ENCODE peak calls at places on chromosome 18, in ten cellular contexts. L is spleen, H is suprapubic skin, M is breast epithelium, A is stomach, B is endothelial cell of umbilical vein, Y is sigmoid colon, O is transverse colon, T is HCT116, U is K562. S is an unnamed sample. For H3K9me3, the result is how much of the 10 kb centered on the place peaks cover.

GRCh38 chr18:31950620-31951019 is 7.7 kb upstream of the TRAPPC8 start:
- DNase-seq in L (no peak), H (no peak), M (no peak), A (no peak), B (no peak), Y (no peak), O (no peak), T (no peak), U (no peak), S (no peak)

GRCh38 chr18:48804856-48805610 is 145.7 kb downstream of the SMAD7 start:
- DNase-seq in L (peak), H (peak), M (peak), A (peak), B (no peak), Y (peak), O (peak), T (no peak), U (no peak), S (no peak)

GRCh38 chr18:75231053-75231406 is 20.4 kb downstream of the TSHZ1 start:
- DNase-seq in L (no peak), H (no peak), M (no peak), A (no peak), B (no peak), Y (no peak), O (no peak), T (no peak), U (no peak), S (no peak)

GRCh38 chr18:37243756-37244155 is 321.8 kb downstream of the CELF4 start:
- DNase-seq in L (peak), H (no peak), M (no peak), A (no peak), B (no peak), Y (no peak), O (no peak), T (no peak), U (no peak), S (no peak)

GRCh38 chr18:79507076-79507545 is 111.4 kb downstream of the NFATC1 start:
- DNase-seq in L (peak), H (peak), M (peak), A (peak), B (peak), Y (peak), O (peak), T (no peak), U (peak), S (peak)

GRCh38 chr18:323253-323622 is 55.4 kb upstream of the THOC1 start:
- DNase-seq in L (no peak), H (no peak), M (no peak), A (no peak), B (peak), Y (no peak), O (no peak), T (no peak), U (no peak), S (no peak)

GRCh38 chr18:6488956-6489355 is 74.2 kb upstream of the L3MBTL4 start:
- DNase-seq in L (no peak), H (no peak), M (no peak), A (no peak), B (no peak), Y (no peak), O (no peak), T (no peak), U (no peak), S (no peak)

GRCh38 chr18:62766266-62766665 is 50.9 kb downstream of the PHLPP1 start:
- DNase-seq in L (no peak), H (no peak), M (no peak), A (no peak), B (no peak), Y (no peak), O (no peak), T (no peak), U (no peak), S (no peak)

GRCh38 chr18:55997156-55997561 is 409.2 kb upstream of the TCF4 start:
- DNase-seq in L (no peak), H (no peak), M (no peak), A (no peak), B (no peak), Y (no peak), O (no peak), T (no peak), U (no peak), S (no peak)

GRCh38 chr18:13446581-13447470 is 228.3 kb downstream of the LDLRAD4 start:
- DNase-seq in L (no peak), H (no peak), M (no peak), A (no peak), B (no peak), Y (no peak), O (no peak), T (no peak), U (no peak), S (no peak)

GRCh38 chr18:26813043-26813442 is 52.5 kb downstream of the AQP4 start:
- DNase-seq in L (no peak), H (no peak), M (no peak), A (peak), B (no peak), Y (no peak), O (peak), T (peak), U (no peak), S (peak)

GRCh38 chr18:48412339-48412929 is 3.3 kb upstream of the ZBTB7C start:
- DNase-seq in L (no peak), H (no peak), M (no peak), A (no peak), B (peak), Y (no peak), O (peak), T (peak), U (peak), S (no peak)

GRCh38 chr18:21386523-21387240 is 144.7 kb downstream of the GREB1L start:
- DNase-seq in L (no peak), H (no peak), M (no peak), A (no peak), B (no peak), Y (no peak), O (no peak), T (no peak), U (no peak), S (no peak)

GRCh38 chr18:23519725-23520124 is 16.4 kb downstream of the RMC1 start:
- DNase-seq in L (no peak), H (no peak), M (no peak), A (no peak), B (peak), Y (no peak), O (no peak), T (no peak), U (no peak), S (no peak)

GRCh38 chr18:78876868-78877267 is 102.8 kb upstream of the SALL3 start:
- DNase-seq in L (no peak), H (peak), M (no peak), A (no peak), B (no peak), Y (no peak), O (no peak), T (no peak), U (no peak), S (no peak)

GRCh38 chr18:44133483-44133882 is 547.2 kb upstream of the SETBP1 start:
- DNase-seq in L (no peak), H (no peak), M (no peak), A (no peak), B (no peak), Y (no peak), O (no peak), T (no peak), U (no peak), S (no peak)

GRCh38 chr18:21741511-21742322 is 1.1 kb downstream of the MIB1 start:
- DNase-seq in L (no peak), H (peak), M (no peak), A (peak), B (peak), Y (peak), O (peak), T (no peak), U (no peak), S (peak)

GRCh38 chr18:63890950-63891304 is 3.4 kb downstream of the SERPINB2 start:
- DNase-seq in L (no peak), H (no peak), M (no peak), A (no peak), B (peak), Y (no peak), O (no peak), T (no peak), U (no peak), S (no peak)

GRCh38 chr18:2529154-2529553 is 42.2 kb downstream of the METTL4 start:
- DNase-seq in L (no peak), H (no peak), M (no peak), A (no peak), B (no peak), Y (no peak), O (no peak), T (no peak), U (no peak), S (no peak)

GRCh38 chr18:292271-292670 is 24.4 kb upstream of the THOC1 start:
- DNase-seq in L (no peak), H (no peak), M (no peak), A (no peak), B (peak), Y (no peak), O (no peak), T (no peak), U (no peak), S (no peak)

GRCh38 chr18:12408247-12408869 is 629 bp downstream of the PRELID3A start:
- DNase-seq in L (no peak), H (no peak), M (no peak), A (no peak), B (peak), Y (no peak), O (peak), T (no peak), U (no peak), S (no peak)

GRCh38 chr18:59517446-59518171 is 158.5 kb upstream of the LMAN1 start:
- DNase-seq in L (no peak), H (no peak), M (no peak), A (no peak), B (peak), Y (no peak), O (no peak), T (no peak), U (no peak), S (no peak)
- TF ChIP-seq POLR2AphosphoS5 in L (no peak), H (no peak), M (no peak), A (no peak), B (no peak), Y (no peak), O (no peak), T (no peak), U (no peak), S (no peak)

GRCh38 chr18:38900445-38900844 is 1334.8 kb upstream of the CELF4 start:
- DNase-seq in L (no peak), H (no peak), M (no peak), A (no peak), B (no peak), Y (no peak), O (no peak), T (no peak), U (no peak), S (no peak)
- H3K9me3 ChIP-seq in L (under half), H (under half), M (under half), A (under half), B (under half), Y (under half), O (under half), T (under half), U (under half), S (under half)

DNA sequence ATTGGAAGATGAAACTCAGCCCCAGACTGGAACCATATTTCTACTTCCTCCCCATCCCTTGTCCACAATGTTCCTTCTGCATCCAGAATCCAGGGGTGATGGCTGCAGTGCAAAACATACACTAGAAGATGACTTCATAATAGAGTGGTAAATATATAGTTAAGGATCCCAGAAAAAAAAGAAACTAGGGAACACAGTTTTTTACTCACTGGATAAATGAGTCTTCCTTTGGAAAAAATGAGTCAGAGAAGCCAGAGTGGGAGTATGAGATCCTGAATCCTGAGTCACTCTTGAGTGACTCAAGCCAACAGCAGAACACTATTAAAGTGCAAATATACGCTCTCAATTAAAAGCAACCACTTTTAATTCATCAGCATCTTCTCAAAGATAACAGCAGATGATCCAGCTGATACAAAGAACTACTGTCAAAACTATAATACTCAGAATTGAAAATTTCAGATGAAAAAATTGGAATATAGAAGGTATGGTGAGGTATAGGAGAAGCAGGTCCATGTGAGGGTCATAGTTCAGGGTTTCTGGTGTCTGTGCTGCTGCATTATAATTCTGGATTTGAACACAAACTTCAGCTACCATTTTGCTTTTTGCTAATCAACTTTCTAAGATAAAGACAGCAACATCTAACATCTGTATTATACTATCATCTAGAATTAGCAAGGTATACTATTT is 987.2 kb upstream of the CDH2 start:
- DNase-seq in L (no peak), H (no peak), M (no peak), A (no peak), B (peak), Y (no peak), O (no peak), T (peak), U (no peak), S (no peak)
- TF ChIP-seq POLR2AphosphoS5 in L (no peak), H (no peak), M (no peak), A (no peak), B (peak), Y (peak), O (peak), T (peak), U (no peak), S (no peak)

GRCh38 chr18:70758780-70759179 is 469.9 kb downstream of the SOCS6 start:
- DNase-seq in L (no peak), H (no peak), M (no peak), A (no peak), B (no peak), Y (no peak), O (no peak), T (no peak), U (no peak), S (no peak)

GRCh38 chr18:70762812-70763211 is 474.0 kb downstream of the SOCS6 start:
- DNase-seq in L (no peak), H (no peak), M (no peak), A (no peak), B (no peak), Y (no peak), O (no peak), T (no peak), U (no peak), S (no peak)
- H3K9me3 ChIP-seq in L (under half), H (under half), M (under half), A (under half), B (under half), Y (under half), O (under half), T (under half), U (under half), S (under half)

GRCh38 chr18:25047421-25047820 is 304.5 kb downstream of the ZNF521 start:
- DNase-seq in L (no peak), H (no peak), M (no peak), A (no peak), B (no peak), Y (no peak), O (no peak), T (no peak), U (no peak), S (no peak)

GRCh38 chr18:25044694-25045093 is 307.3 kb downstream of the ZNF521 start:
- DNase-seq in L (no peak), H (no peak), M (no peak), A (no peak), B (no peak), Y (no peak), O (no peak), T (no peak), U (no peak), S (no peak)

GRCh38 chr18:25052426-25052825 is 299.5 kb downstream of the ZNF521 start:
- DNase-seq in L (no peak), H (no peak), M (no peak), A (no peak), B (no peak), Y (no peak), O (no peak), T (no peak), U (no peak), S (no peak)

GRCh38 chr18:25050605-25051004 is 301.4 kb downstream of the ZNF521 start:
- DNase-seq in L (no peak), H (no peak), M (no peak), A (no peak), B (no peak), Y (no peak), O (no peak), T (no peak), U (no peak), S (no peak)

DNA sequence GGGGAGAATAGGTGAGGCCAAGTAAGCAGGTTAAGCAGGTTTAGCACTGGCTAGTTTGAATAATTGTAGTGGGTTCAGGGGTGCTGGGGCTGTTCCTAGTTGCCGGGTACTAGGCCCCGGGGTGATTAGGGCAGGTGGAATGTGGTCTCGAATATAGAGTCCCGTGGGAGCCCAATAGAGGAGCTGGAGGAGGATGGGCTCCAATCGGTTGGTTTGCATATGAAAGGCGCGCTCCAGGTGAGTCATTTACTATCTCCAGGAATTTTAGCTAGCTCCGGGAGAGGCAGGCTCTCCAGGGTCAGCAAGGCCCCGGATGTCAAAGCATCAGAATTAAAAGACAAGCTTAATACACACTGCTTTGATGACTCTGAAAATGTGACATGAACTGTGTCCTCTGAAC is 304.0 kb downstream of the ZNF521 start:
- DNase-seq in L (no peak), H (no peak), M (no peak), A (no peak), B (no peak), Y (no peak), O (no peak), T (no peak), U (no peak), S (no peak)
- TF ChIP-seq POLR2AphosphoS5 in L (no peak), H (no peak), M (no peak), A (no peak), B (no peak), Y (no peak), O (no peak), T (no peak), U (no peak), S (no peak)

DNA sequence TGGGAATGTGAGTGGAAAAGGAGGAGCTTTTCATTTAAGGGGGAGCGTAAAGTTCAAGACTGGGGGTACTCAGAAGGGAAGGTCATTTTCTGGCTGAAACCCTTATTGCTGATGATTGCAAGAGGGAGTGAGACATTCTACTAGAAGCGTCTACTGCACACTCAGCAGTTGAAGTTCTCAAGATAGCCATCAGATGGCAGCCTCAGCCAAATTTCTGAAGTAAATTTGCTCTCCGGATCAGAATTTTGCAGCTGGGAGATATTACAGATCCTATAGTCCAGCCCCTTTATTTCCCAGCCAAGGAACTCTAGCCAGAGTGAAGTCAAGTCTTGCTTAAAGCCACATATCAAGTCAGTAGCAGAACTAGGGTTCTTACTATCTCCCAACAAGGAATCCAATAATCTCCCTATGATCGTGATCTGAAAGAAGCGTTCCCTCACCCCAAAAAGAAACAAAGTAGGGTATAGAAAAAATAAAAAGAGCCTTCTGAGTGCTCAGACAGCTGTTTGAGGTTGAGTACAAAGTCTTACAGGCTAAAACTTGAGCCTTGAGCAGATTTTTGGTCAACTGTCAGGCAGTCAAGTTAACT is 24.0 kb downstream of the RAX start:
- DNase-seq in L (no peak), H (no peak), M (no peak), A (no peak), B (peak), Y (no peak), O (peak), T (peak), U (peak), S (peak)
- H3K9me3 ChIP-seq in L (under half), H (under half), M (under half), A (under half), B (under half), Y (under half), O (under half), T (under half), U (under half), S (under half)

DNA sequence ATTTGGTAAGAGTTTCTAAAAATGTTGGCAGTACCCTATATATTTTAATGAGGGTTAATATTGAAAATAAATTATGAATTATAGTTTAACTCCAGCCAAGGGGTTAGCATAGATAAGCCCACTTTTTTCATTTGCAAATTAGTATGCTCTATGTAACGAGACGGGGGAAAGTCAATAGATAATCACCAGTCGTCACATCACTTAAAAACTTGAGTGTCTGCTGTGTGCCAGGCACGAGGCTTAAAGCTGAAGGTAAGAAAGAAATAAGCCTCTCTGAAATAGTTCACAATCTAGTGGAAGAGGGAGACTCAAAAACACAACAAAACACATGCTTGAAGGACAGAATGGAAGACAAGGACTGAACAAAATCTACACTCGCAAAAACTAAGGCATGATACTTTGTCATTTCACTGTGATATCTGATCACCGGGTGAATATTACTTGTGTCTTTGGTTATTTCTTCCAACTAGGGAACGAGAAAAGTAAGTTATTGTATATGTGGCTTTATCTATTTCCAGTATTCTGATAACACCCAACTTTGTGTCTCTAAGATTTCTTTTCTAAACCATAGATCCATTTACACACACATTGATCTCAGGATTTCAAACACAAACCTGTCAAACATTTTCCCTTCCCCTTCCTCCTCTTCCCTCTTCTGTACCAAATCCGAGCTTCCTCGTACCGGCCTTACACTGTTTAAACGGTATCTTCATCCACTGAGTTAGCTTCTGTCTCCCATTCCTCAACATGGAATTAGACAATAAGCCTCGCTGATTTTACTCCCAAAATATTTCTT is 199.1 kb downstream of the PIEZO2 start:
- DNase-seq in L (no peak), H (no peak), M (no peak), A (no peak), B (no peak), Y (no peak), O (no peak), T (no peak), U (no peak), S (no peak)
- TF ChIP-seq POLR2AphosphoS5 in L (no peak), H (no peak), M (no peak), A (no peak), B (no peak), Y (no peak), O (no peak), T (no peak), U (no peak), S (no peak)